ENCODE peak calls at places on chromosome 12, in nine cellular contexts. H, S, D, F, T, I, A, G and Z are unnamed samples. For H3K27me3, the result is how much of the 10 kb centered on the place peaks cover.

GRCh38 chr12:87201598-87201997 is 827.6 kb downstream of the C12orf50 start:
- DNase-seq in H (no peak), S (no peak), D (no peak), F (no peak), T (no peak), I (no peak), A (no peak), G (no peak), Z (no peak)

GRCh38 chr12:20778969-20779368 is 31.5 kb upstream of the SLCO1B3 start:
- DNase-seq in H (no peak), S (no peak), D (no peak), F (no peak), T (no peak), I (no peak), A (no peak), G (no peak), Z (no peak)

GRCh38 chr12:112393328-112393727 is 11.1 kb upstream of the HECTD4 start:
- DNase-seq in H (no peak), S (no peak), D (no peak), F (no peak), T (no peak), I (no peak), A (no peak), G (no peak), Z (no peak)

GRCh38 chr12:13093191-13093849 is 10.1 kb downstream of the GSG1 start:
- DNase-seq in H (no peak), S (no peak), D (peak), F (no peak), T (peak), I (no peak), A (no peak), G (no peak), Z (no peak)

GRCh38 chr12:1527789-1528188 is 66.6 kb downstream of the FBXL14 start:
- DNase-seq in H (no peak), S (no peak), D (peak), F (no peak), T (peak), I (no peak), A (peak), G (no peak), Z (peak)

GRCh38 chr12:100793182-100793581 is 1.4 kb upstream of the ANO4 start:
- DNase-seq in H (no peak), S (no peak), D (peak), F (no peak), T (peak), I (no peak), A (no peak), G (no peak), Z (peak)

GRCh38 chr12:122072031-122072970 is 6.3 kb upstream of the MLXIP start:
- DNase-seq in H (no peak), S (peak), D (peak), F (peak), T (peak), I (no peak), A (no peak), G (peak), Z (peak)

GRCh38 chr12:56126732-56127239 is 1.3 kb upstream of the ESYT1 start:
- DNase-seq in H (no peak), S (no peak), D (no peak), F (no peak), T (no peak), I (no peak), A (no peak), G (no peak), Z (no peak)

GRCh38 chr12:70444903-70445302 is 78.8 kb downstream of the KCNMB4 start:
- DNase-seq in H (no peak), S (no peak), D (no peak), F (no peak), T (no peak), I (no peak), A (no peak), G (no peak), Z (no peak)

GRCh38 chr12:124484526-124484953 is 82.9 kb downstream of the NCOR2 start:
- DNase-seq in H (no peak), S (no peak), D (no peak), F (no peak), T (no peak), I (no peak), A (no peak), G (no peak), Z (no peak)

GRCh38 chr12:112175361-112176155 is 50.2 kb downstream of the TRAFD1 start:
- DNase-seq in H (no peak), S (no peak), D (no peak), F (no peak), T (no peak), I (no peak), A (no peak), G (no peak), Z (no peak)

GRCh38 chr12:103647267-103647666 is 60.2 kb downstream of the STAB2 start:
- DNase-seq in H (no peak), S (no peak), D (peak), F (no peak), T (peak), I (no peak), A (no peak), G (no peak), Z (peak)

GRCh38 chr12:102172436-102172835 is 25.2 kb downstream of the PMCH start:
- DNase-seq in H (no peak), S (no peak), D (peak), F (no peak), T (peak), I (no peak), A (no peak), G (no peak), Z (no peak)

GRCh38 chr12:130335517-130336392 is 1.9 kb upstream of the PIWIL1 start:
- DNase-seq in H (no peak), S (no peak), D (peak), F (peak), T (peak), I (no peak), A (no peak), G (no peak), Z (peak)

GRCh38 chr12:6821271-6821673 is 349 bp upstream of the GPR162 start:
- DNase-seq in H (peak), S (peak), D (peak), F (peak), T (no peak), I (peak), A (no peak), G (no peak), Z (peak)

GRCh38 chr12:92827836-92828431 is 101.2 kb downstream of the EEA1 start:
- DNase-seq in H (no peak), S (no peak), D (peak), F (no peak), T (peak), I (no peak), A (no peak), G (no peak), Z (peak)

GRCh38 chr12:52494518-52494917 is 1.5 kb upstream of the KRT6A start:
- DNase-seq in H (no peak), S (peak), D (no peak), F (no peak), T (peak), I (no peak), A (no peak), G (no peak), Z (peak)

GRCh38 chr12:91690521-91690920 is 455.1 kb downstream of the BTG1 start:
- DNase-seq in H (no peak), S (no peak), D (no peak), F (no peak), T (no peak), I (no peak), A (no peak), G (no peak), Z (no peak)

DNA sequence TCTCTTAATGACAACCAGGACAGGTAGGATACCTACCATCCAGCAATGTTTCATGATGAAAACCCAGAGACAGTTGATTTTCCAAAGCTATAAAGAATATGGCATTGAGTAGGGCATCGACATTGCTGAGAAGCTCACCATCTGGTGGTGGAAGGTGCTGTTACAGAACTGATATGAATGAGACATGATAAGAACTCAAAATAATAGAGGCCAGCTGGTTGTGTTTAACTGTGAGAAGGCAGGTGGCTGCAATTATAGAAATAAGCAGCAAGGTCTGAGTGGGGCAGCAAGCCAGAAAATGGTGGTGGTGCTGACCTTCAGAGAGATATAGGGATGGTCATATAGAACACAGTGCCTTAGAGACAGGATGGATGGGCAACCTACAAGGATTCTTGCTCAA is 449.7 kb downstream of the BTG1 start:
- DNase-seq in H (no peak), S (no peak), D (no peak), F (no peak), T (no peak), I (no peak), A (no peak), G (no peak), Z (no peak)
- TF ChIP-seq CTCF in H (no peak), S (no peak), D (no peak), F (no peak), T (peak), I (no peak), A (no peak), G (no peak), Z (no peak)

GRCh38 chr12:120216742-120217595 is 16.1 kb upstream of the RPLP0 start:
- DNase-seq in H (no peak), S (no peak), D (no peak), F (no peak), T (no peak), I (no peak), A (no peak), G (no peak), Z (no peak)
- H3K4me3 ChIP-seq in H (no peak), S (no peak), D (no peak), F (no peak), T (no peak), I (peak), A (no peak), G (no peak), Z (no peak)

DNA sequence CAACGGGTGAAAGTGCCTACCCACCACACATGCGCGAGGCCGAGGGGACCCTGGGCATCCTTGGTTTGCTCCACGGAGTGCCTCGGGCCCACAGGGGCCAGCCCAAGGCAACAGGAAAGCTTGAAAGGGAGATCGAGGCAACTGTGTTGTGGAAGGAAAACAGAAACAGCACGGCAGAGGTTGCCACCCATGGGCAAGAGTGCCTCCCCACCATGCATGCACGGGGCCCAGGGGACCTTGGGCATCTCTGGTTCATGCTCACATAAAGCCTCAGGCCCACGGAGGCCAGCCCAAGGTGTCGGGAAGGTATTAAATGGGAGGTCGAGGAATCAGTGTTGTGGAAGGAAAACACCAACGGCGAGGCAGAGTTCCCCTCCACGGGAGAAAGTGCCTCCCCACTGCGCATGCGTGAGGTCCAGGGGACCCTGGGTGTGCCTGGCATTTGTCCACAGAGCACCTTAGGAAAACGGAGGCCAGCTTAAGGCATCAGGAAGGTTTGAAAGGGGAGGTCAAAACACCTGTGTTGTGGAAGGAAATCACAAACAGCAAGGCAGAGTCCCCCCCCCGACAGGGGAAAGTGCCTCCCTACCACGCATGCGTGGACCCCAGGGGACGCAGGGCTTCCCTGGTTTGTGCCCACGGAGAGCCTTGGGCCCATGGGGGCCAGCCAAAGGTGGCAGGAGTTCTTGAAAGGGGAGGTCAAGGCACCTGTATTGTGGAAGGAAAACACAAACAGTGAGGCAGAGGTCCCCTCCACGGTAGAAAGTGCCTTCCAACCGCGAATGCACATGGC is 367.3 kb downstream of the ALG10 start:
- DNase-seq in H (no peak), S (no peak), D (no peak), F (no peak), T (no peak), I (no peak), A (no peak), G (no peak), Z (no peak)
- H3K27me3 ChIP-seq in H (under half), S (under half), D (under half), F (under half), T (half or more), I (under half), A (under half), G (under half), Z (under half)

GRCh38 chr12:95960241-95960640 is 17.1 kb downstream of the AMDHD1 start:
- DNase-seq in H (no peak), S (no peak), D (no peak), F (no peak), T (no peak), I (no peak), A (no peak), G (no peak), Z (no peak)
- TF ChIP-seq CTCF in H (no peak), S (no peak), D (no peak), F (no peak), T (no peak), I (no peak), A (no peak), G (no peak), Z (no peak)

GRCh38 chr12:25957898-25958253 is 606 bp upstream of the RASSF8 start:
- DNase-seq in H (peak), S (no peak), D (peak), F (no peak), T (peak), I (peak), A (no peak), G (peak), Z (peak)
- H3K4me3 ChIP-seq in H (peak), S (peak), D (peak), F (peak), T (peak), I (peak), A (peak), G (peak), Z (peak)

GRCh38 chr12:3921526-3921925 is 48.3 kb upstream of the PARP11 start:
- DNase-seq in H (no peak), S (no peak), D (no peak), F (no peak), T (no peak), I (no peak), A (no peak), G (no peak), Z (no peak)
- H3K27me3 ChIP-seq in H (under half), S (under half), D (under half), F (under half), T (half or more), I (under half), A (under half), G (under half), Z (under half)

DNA sequence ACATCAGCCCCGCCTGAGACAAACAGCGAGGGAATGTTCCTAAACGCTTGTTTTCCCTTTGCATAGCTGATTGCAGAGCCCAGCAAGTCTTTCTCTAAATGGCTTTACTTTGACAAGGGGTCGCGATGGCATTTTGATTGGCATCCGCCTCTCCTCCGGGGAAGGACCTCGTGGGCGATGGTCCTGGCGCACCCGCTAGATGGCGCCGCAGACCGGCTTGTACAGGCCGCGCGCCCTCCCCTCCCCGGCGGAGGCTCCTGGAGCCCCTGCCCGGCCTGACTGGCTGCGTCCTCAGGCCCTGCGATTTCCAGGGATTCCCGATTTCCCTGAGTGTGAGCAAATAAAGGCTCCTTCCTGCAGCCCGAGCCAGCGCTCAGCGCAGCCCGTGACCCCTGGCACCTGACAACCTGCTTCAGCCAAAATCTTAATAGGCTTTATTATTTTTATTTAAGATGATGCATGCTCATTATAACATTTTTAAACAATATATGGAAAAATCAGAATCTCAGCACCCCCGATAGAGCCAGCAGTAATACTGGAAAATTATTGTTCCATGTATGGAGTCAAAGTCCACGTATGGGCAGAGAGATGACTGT is 468.3 kb downstream of the AACS start:
- DNase-seq in H (no peak), S (no peak), D (no peak), F (peak), T (peak), I (peak), A (no peak), G (no peak), Z (no peak)
- TF ChIP-seq CTCF in H (no peak), S (no peak), D (no peak), F (peak), T (peak), I (peak), A (no peak), G (peak), Z (peak)

GRCh38 chr12:30807695-30808034 is 52.9 kb upstream of the CAPRIN2 start:
- DNase-seq in H (no peak), S (no peak), D (no peak), F (no peak), T (no peak), I (no peak), A (no peak), G (no peak), Z (no peak)

GRCh38 chr12:30813741-30814687 is 59.3 kb upstream of the CAPRIN2 start:
- DNase-seq in H (no peak), S (no peak), D (peak), F (no peak), T (peak), I (no peak), A (no peak), G (no peak), Z (peak)

GRCh38 chr12:30810918-30811317 is 56.2 kb upstream of the CAPRIN2 start:
- DNase-seq in H (no peak), S (no peak), D (no peak), F (no peak), T (no peak), I (no peak), A (no peak), G (no peak), Z (no peak)

GRCh38 chr12:30806989-30807694 is 52.4 kb upstream of the CAPRIN2 start:
- DNase-seq in H (no peak), S (peak), D (peak), F (peak), T (peak), I (no peak), A (no peak), G (no peak), Z (peak)

GRCh38 chr12:30811966-30812365 is 57.2 kb upstream of the CAPRIN2 start:
- DNase-seq in H (no peak), S (no peak), D (no peak), F (no peak), T (no peak), I (no peak), A (no peak), G (no peak), Z (no peak)
- H3K4me3 ChIP-seq in H (no peak), S (no peak), D (no peak), F (no peak), T (no peak), I (no peak), A (no peak), G (no peak), Z (no peak)

GRCh38 chr12:49541911-49542505 is 3.2 kb downstream of the KCNH3 start:
- DNase-seq in H (no peak), S (no peak), D (no peak), F (no peak), T (no peak), I (no peak), A (no peak), G (no peak), Z (no peak)
- H3K27me3 ChIP-seq in H (half or more), S (under half), D (half or more), F (half or more), T (under half), I (under half), A (under half), G (under half), Z (under half)